ENCODE peak calls at places on chromosomes 11 and 22, in five cellular contexts. D is activated T-helper 17 cell treated with anti-CD3 and anti-CD28 coated beads, Interleukin-2, amount 50 U/mL, for 72 hours; Y is sciatic nerve; L is left cardiac atrium; Z is right cardiac atrium. S is an unnamed sample.

GRCh38 chr11:64036081-64037026 is 623 bp downstream of the FLRT1 start:
- ATAC-seq in Z (peak), D (no peak), L (peak), Y (peak), S (no peak)

GRCh38 chr22:45757068-45757467 is 85.4 kb downstream of the ATXN10 start:
- ATAC-seq in Y (peak), D (no peak), L (peak), Z (peak), S (no peak)

GRCh38 chr11:66183581-66184048 is 84.8 kb upstream of the RAB1B start:
- ATAC-seq in D (no peak), L (no peak), Y (no peak), Z (no peak), S (peak)

GRCh38 chr11:68337399-68337835 is 25.0 kb downstream of the LRP5 start:
- ATAC-seq in D (peak), Y (no peak), L (no peak), Z (no peak), S (no peak)

GRCh38 chr22:35458547-35459422 is 58.8 kb downstream of the MCM5 start:
- ATAC-seq in Y (no peak), D (no peak), L (no peak), Z (peak), S (no peak)

GRCh38 chr22:44574581-44575343 is 76.7 kb upstream of the RTL6 start:
- ATAC-seq in Z (peak), L (peak), D (no peak), Y (no peak), S (no peak)

GRCh38 chr22:24088796-24089195 is 77.7 kb downstream of the CABIN1 start:
- ATAC-seq in Z (no peak), L (no peak), Y (peak), D (no peak), S (no peak)

GRCh38 chr22:36377022-36377631 is 10.6 kb downstream of the MYH9 start:
- ATAC-seq in D (peak), Y (no peak), Z (peak), L (no peak), S (peak)

GRCh38 chr11:76641905-76642304 is 28.6 kb downstream of the LRRC32 start:
- ATAC-seq in D (no peak), L (no peak), Y (no peak), Z (no peak), S (peak)

GRCh38 chr11:26134481-26135355 is 197.2 kb upstream of the ANO3 start:
- ATAC-seq in D (no peak), Y (no peak), Z (no peak), L (no peak), S (no peak)

GRCh38 chr11:102564110-102564509 is 33.6 kb upstream of the MMP7 start:
- ATAC-seq in D (peak), Z (no peak), L (no peak), Y (no peak), S (peak)

GRCh38 chr22:42280140-42280539 is 9.7 kb upstream of the TCF20 start:
- ATAC-seq in Y (no peak), L (no peak), D (no peak), Z (no peak), S (no peak)

GRCh38 chr11:3163241-3163981 is 1.7 kb downstream of the OSBPL5 start:
- ATAC-seq in L (no peak), Z (no peak), Y (no peak), D (no peak), S (no peak)

GRCh38 chr11:28146123-28146751 is 38.0 kb downstream of the METTL15 start:
- ATAC-seq in D (peak), L (peak), Y (no peak), Z (no peak), S (no peak)

GRCh38 chr11:13850256-13851010 is 112.1 kb upstream of the SPON1 start:
- ATAC-seq in Z (no peak), Y (no peak), D (no peak), L (no peak), S (no peak)

GRCh38 chr11:113350646-113351045 is 36.3 kb downstream of the TTC12 start:
- ATAC-seq in Z (no peak), L (no peak), Y (no peak), D (no peak), S (no peak)

GRCh38 chr11:44221486-44221885 is 88.5 kb downstream of the ALX4 start:
- ATAC-seq in D (no peak), L (peak), Z (no peak), Y (no peak), S (no peak)

GRCh38 chr11:60005360-60005759 is 11.6 kb upstream of the OOSP4B start:
- ATAC-seq in D (no peak), L (no peak), Y (no peak), Z (no peak), S (no peak)

GRCh38 chr22:31313366-31314147 is 21.3 kb upstream of the PIK3IP1 start:
- ATAC-seq in Z (peak), D (peak), Y (peak), L (peak), S (peak)

GRCh38 chr11:71255323-71255722 is 2.9 kb upstream of the SHANK2 start:
- ATAC-seq in D (no peak), Y (no peak), Z (no peak), L (no peak), S (no peak)

GRCh38 chr11:122751298-122752070 is 86.8 kb upstream of the CRTAM start:
- ATAC-seq in L (no peak), D (peak), Y (no peak), Z (no peak), S (no peak)

GRCh38 chr22:38244106-38244505 is 28.7 kb downstream of the TMEM184B start:
- ATAC-seq in Y (no peak), D (no peak), Z (no peak), L (no peak), S (no peak)

GRCh38 chr22:23862103-23862502 is 4.4 kb downstream of the SLC2A11 start:
- ATAC-seq in D (no peak), Z (no peak), L (no peak), Y (no peak), S (no peak)

GRCh38 chr11:11076276-11076675 is 218.4 kb upstream of the ZBED5 start:
- ATAC-seq in Y (no peak), L (no peak), D (no peak), Z (no peak), S (no peak)

GRCh38 chr22:20642668-20643179 is 131.2 kb upstream of the SERPIND1 start:
- ATAC-seq in Z (no peak), Y (no peak), L (no peak), D (no peak), S (no peak)

GRCh38 chr11:35006389-35007128 is 90.1 kb downstream of the PDHX start:
- ATAC-seq in Z (no peak), L (no peak), Y (no peak), D (peak), S (peak)

GRCh38 chr11:96197801-96198465 is 145.1 kb downstream of the MAML2 start:
- ATAC-seq in Z (no peak), D (peak), L (no peak), Y (no peak), S (no peak)

GRCh38 chr11:84763931-84764330 is 863.2 kb downstream of the DLG2 start:
- ATAC-seq in Y (no peak), Z (no peak), D (no peak), L (no peak), S (no peak)

GRCh38 chr11:76682681-76683080 is 12.1 kb upstream of the LRRC32 start:
- ATAC-seq in Y (no peak), Z (no peak), D (no peak), L (no peak), S (no peak)

S was measured in activated CD4-positive, CD25-positive, alpha-beta regulatory T cell treated with anti-CD3 and anti-CD28 coated beads, Interleukin-2, amount 50 U/mL, for 24 hours.